ENCODE peak calls at places on chromosomes 3 and 15, in nine cellular contexts. One of them, this sample, is unnamed.

GRCh38 chr3:157527471-157527881 is 24.3 kb upstream of the VEPH1 start:
- DNase-seq in coronary artery: no peak
- DNase-seq in MV-4-11: no peak
- DNase-seq in Kasumi-1: no peak
- DNase-seq in pulmonary artery endothelial cell: no peak
- DNase-seq in ELR: peak; percentile 39
- DNase-seq in GM18507: no peak
- DNase-seq in epithelial cell of esophagus: no peak
- DNase-seq in lower leg skin: no peak
- DNase-seq in this sample: no peak

GRCh38 chr15:41993447-41994170 is 21.3 kb upstream of the EHD4 start:
- DNase-seq in coronary artery: no peak
- DNase-seq in MV-4-11: no peak
- DNase-seq in Kasumi-1: no peak
- DNase-seq in pulmonary artery endothelial cell: no peak
- DNase-seq in ELR: no peak
- DNase-seq in GM18507: no peak
- DNase-seq in epithelial cell of esophagus: no peak
- DNase-seq in lower leg skin: no peak
- DNase-seq in this sample: no peak

GRCh38 chr3:40583691-40584090 is 58.9 kb downstream of the ZNF621 start:
- DNase-seq in coronary artery: no peak
- DNase-seq in MV-4-11: no peak
- DNase-seq in Kasumi-1: no peak
- DNase-seq in pulmonary artery endothelial cell: no peak
- DNase-seq in ELR: no peak
- DNase-seq in GM18507: no peak
- DNase-seq in epithelial cell of esophagus: no peak
- DNase-seq in lower leg skin: no peak
- DNase-seq in this sample: no peak

GRCh38 chr15:74202461-74203401 is at the start of gene STRA6:
- DNase-seq in coronary artery: no peak
- DNase-seq in MV-4-11: no peak
- DNase-seq in Kasumi-1: no peak
- DNase-seq in pulmonary artery endothelial cell: no peak
- DNase-seq in ELR: peak; percentile 54
- DNase-seq in GM18507: no peak
- DNase-seq in epithelial cell of esophagus: peak; percentile 83
- DNase-seq in lower leg skin: no peak
- DNase-seq in this sample: no peak

GRCh38 chr3:160402249-160403027 is 3.0 kb downstream of the SMC4 start:
- DNase-seq in coronary artery: no peak
- DNase-seq in MV-4-11: no peak
- DNase-seq in Kasumi-1: no peak
- DNase-seq in pulmonary artery endothelial cell: no peak
- DNase-seq in ELR: no peak
- DNase-seq in GM18507: no peak
- DNase-seq in epithelial cell of esophagus: peak; percentile 4
- DNase-seq in lower leg skin: no peak
- DNase-seq in this sample: no peak

GRCh38 chr3:185595520-185595919 is 9.4 kb downstream of the SENP2 start:
- DNase-seq in coronary artery: no peak
- DNase-seq in MV-4-11: peak; percentile 92
- DNase-seq in Kasumi-1: no peak
- DNase-seq in pulmonary artery endothelial cell: no peak
- DNase-seq in ELR: no peak
- DNase-seq in GM18507: no peak
- DNase-seq in epithelial cell of esophagus: no peak
- DNase-seq in lower leg skin: no peak
- DNase-seq in this sample: no peak

GRCh38 chr3:99702953-99703352 is 64.6 kb downstream of the COL8A1 start:
- DNase-seq in coronary artery: no peak
- DNase-seq in MV-4-11: no peak
- DNase-seq in Kasumi-1: no peak
- DNase-seq in pulmonary artery endothelial cell: no peak
- DNase-seq in ELR: no peak
- DNase-seq in GM18507: no peak
- DNase-seq in epithelial cell of esophagus: no peak
- DNase-seq in lower leg skin: no peak
- DNase-seq in this sample: no peak

GRCh38 chr3:156631323-156631722 is 43.1 kb upstream of the TIPARP start:
- DNase-seq in coronary artery: no peak
- DNase-seq in MV-4-11: no peak
- DNase-seq in Kasumi-1: no peak
- DNase-seq in pulmonary artery endothelial cell: no peak
- DNase-seq in ELR: no peak
- DNase-seq in GM18507: no peak
- DNase-seq in epithelial cell of esophagus: peak; percentile 86
- DNase-seq in lower leg skin: no peak
- DNase-seq in this sample: peak; percentile 20

GRCh38 chr3:185172086-185173049 is 19.5 kb upstream of the C3orf70 start:
- DNase-seq in coronary artery: no peak
- DNase-seq in MV-4-11: peak; percentile 67
- DNase-seq in Kasumi-1: no peak
- DNase-seq in pulmonary artery endothelial cell: no peak
- DNase-seq in ELR: no peak
- DNase-seq in GM18507: no peak
- DNase-seq in epithelial cell of esophagus: peak; percentile 38
- DNase-seq in lower leg skin: no peak
- DNase-seq in this sample: no peak

GRCh38 chr3:43106293-43106628 is 382 bp upstream of the POMGNT2 start:
- DNase-seq in coronary artery: no peak
- DNase-seq in MV-4-11: no peak
- DNase-seq in Kasumi-1: no peak
- DNase-seq in pulmonary artery endothelial cell: no peak
- DNase-seq in ELR: no peak
- DNase-seq in GM18507: no peak
- DNase-seq in epithelial cell of esophagus: no peak
- DNase-seq in lower leg skin: no peak
- DNase-seq in this sample: no peak

GRCh38 chr3:56124546-56124945 is 343.7 kb downstream of the ERC2 start:
- DNase-seq in coronary artery: no peak
- DNase-seq in MV-4-11: no peak
- DNase-seq in Kasumi-1: no peak
- DNase-seq in pulmonary artery endothelial cell: no peak
- DNase-seq in ELR: no peak
- DNase-seq in GM18507: no peak
- DNase-seq in epithelial cell of esophagus: no peak
- DNase-seq in lower leg skin: no peak
- DNase-seq in this sample: no peak

GRCh38 chr3:149437710-149438109 is 36.8 kb upstream of the TM4SF4 start:
- DNase-seq in coronary artery: no peak
- DNase-seq in MV-4-11: no peak
- DNase-seq in Kasumi-1: no peak
- DNase-seq in pulmonary artery endothelial cell: no peak
- DNase-seq in ELR: no peak
- DNase-seq in GM18507: no peak
- DNase-seq in epithelial cell of esophagus: no peak
- DNase-seq in lower leg skin: no peak
- DNase-seq in this sample: no peak

GRCh38 chr15:50907866-50908208 is 646 bp upstream of the AP4E1 start:
- DNase-seq in coronary artery: no peak
- DNase-seq in MV-4-11: peak; percentile 24
- DNase-seq in Kasumi-1: peak; percentile 55
- DNase-seq in pulmonary artery endothelial cell: no peak
- DNase-seq in ELR: peak; percentile 57
- DNase-seq in GM18507: no peak
- DNase-seq in epithelial cell of esophagus: peak; percentile 39
- DNase-seq in lower leg skin: no peak
- DNase-seq in this sample: peak; percentile 15

GRCh38 chr3:49378249-49378899 is 20.2 kb upstream of the GPX1 start:
- DNase-seq in coronary artery: peak; percentile 77
- DNase-seq in MV-4-11: no peak
- DNase-seq in Kasumi-1: no peak
- DNase-seq in pulmonary artery endothelial cell: no peak
- DNase-seq in ELR: peak; percentile 54
- DNase-seq in GM18507: no peak
- DNase-seq in epithelial cell of esophagus: peak; percentile 52
- DNase-seq in lower leg skin: peak; percentile 88
- DNase-seq in this sample: peak; percentile 44

GRCh38 chr15:62739082-62739481 is 303.5 kb upstream of the TPM1 start:
- DNase-seq in coronary artery: no peak
- DNase-seq in MV-4-11: no peak
- DNase-seq in Kasumi-1: no peak
- DNase-seq in pulmonary artery endothelial cell: no peak
- DNase-seq in ELR: peak; percentile 97
- DNase-seq in GM18507: no peak
- DNase-seq in epithelial cell of esophagus: peak; percentile 89
- DNase-seq in lower leg skin: no peak
- DNase-seq in this sample: peak; percentile 93

GRCh38 chr15:72491768-72492167 is 17.6 kb downstream of the ARIH1 start:
- DNase-seq in coronary artery: no peak
- DNase-seq in MV-4-11: no peak
- DNase-seq in Kasumi-1: no peak
- DNase-seq in pulmonary artery endothelial cell: no peak
- DNase-seq in ELR: peak; percentile 88
- DNase-seq in GM18507: no peak
- DNase-seq in epithelial cell of esophagus: peak; percentile 82
- DNase-seq in lower leg skin: no peak
- DNase-seq in this sample: peak; percentile 72

GRCh38 chr15:41581110-41581509 is 22.1 kb downstream of the TYRO3 start:
- DNase-seq in coronary artery: no peak
- DNase-seq in MV-4-11: no peak
- DNase-seq in Kasumi-1: no peak
- DNase-seq in pulmonary artery endothelial cell: no peak
- DNase-seq in ELR: peak; percentile 27
- DNase-seq in GM18507: no peak
- DNase-seq in epithelial cell of esophagus: peak; percentile 88
- DNase-seq in lower leg skin: no peak
- DNase-seq in this sample: peak; percentile 67

GRCh38 chr3:187958432-187959003 is 195.4 kb upstream of the LPP start:
- DNase-seq in coronary artery: no peak
- DNase-seq in MV-4-11: peak; percentile 43
- DNase-seq in Kasumi-1: peak; percentile 69
- DNase-seq in pulmonary artery endothelial cell: no peak
- DNase-seq in ELR: no peak
- DNase-seq in GM18507: no peak
- DNase-seq in epithelial cell of esophagus: no peak
- DNase-seq in lower leg skin: no peak
- DNase-seq in this sample: no peak

GRCh38 chr15:68552773-68553172 is 26.0 kb upstream of the CORO2B start:
- DNase-seq in coronary artery: no peak
- DNase-seq in MV-4-11: no peak
- DNase-seq in Kasumi-1: no peak
- DNase-seq in pulmonary artery endothelial cell: no peak
- DNase-seq in ELR: peak; percentile 50
- DNase-seq in GM18507: no peak
- DNase-seq in epithelial cell of esophagus: peak; percentile 18
- DNase-seq in lower leg skin: peak; percentile 76
- DNase-seq in this sample: peak; percentile 49

This sample was measured in PC-3.